ENCODE peak calls at places on chromosomes 3 and 15, in five cellular contexts. One of them, this sample, is unnamed.

GRCh38 chr15:75153084-75153483 is 48.6 kb upstream of the C15orf39 start:
- DNase-seq in NCI-H774: no peak
- DNase-seq in GM04503: no peak
- DNase-seq in NCI-H460: peak
- DNase-seq in endothelial cell of umbilical vein: peak
- DNase-seq in this sample: no peak

GRCh38 chr3:47245271-47245670 is 37.3 kb downstream of the KIF9 start:
- DNase-seq in endothelial cell of umbilical vein: no peak
- DNase-seq in NCI-H460: no peak
- DNase-seq in NCI-H774: no peak
- DNase-seq in GM04503: no peak
- DNase-seq in this sample: no peak

GRCh38 chr3:107959767-107960166 is 131.1 kb downstream of the CD47 start:
- DNase-seq in GM04503: no peak
- DNase-seq in endothelial cell of umbilical vein: peak
- DNase-seq in NCI-H774: no peak
- DNase-seq in NCI-H460: no peak
- DNase-seq in this sample: peak

GRCh38 chr3:140911822-140912221 is 29.8 kb upstream of the SLC25A36 start:
- DNase-seq in NCI-H774: peak
- DNase-seq in endothelial cell of umbilical vein: no peak
- DNase-seq in NCI-H460: no peak
- DNase-seq in GM04503: no peak
- DNase-seq in this sample: no peak

GRCh38 chr3:39090922-39091321 is 16.5 kb downstream of the GORASP1 start:
- DNase-seq in NCI-H460: no peak
- DNase-seq in NCI-H774: no peak
- DNase-seq in endothelial cell of umbilical vein: no peak
- DNase-seq in GM04503: no peak
- DNase-seq in this sample: no peak

GRCh38 chr3:172869356-172869755 is 118.8 kb downstream of the ECT2 start:
- DNase-seq in NCI-H460: no peak
- DNase-seq in GM04503: no peak
- DNase-seq in NCI-H774: no peak
- DNase-seq in endothelial cell of umbilical vein: no peak
- DNase-seq in this sample: no peak

GRCh38 chr3:24475945-24476344 is 18.7 kb downstream of the THRB start:
- DNase-seq in NCI-H774: no peak
- DNase-seq in GM04503: no peak
- DNase-seq in endothelial cell of umbilical vein: no peak
- DNase-seq in NCI-H460: no peak
- DNase-seq in this sample: no peak

GRCh38 chr15:75089781-75090734 is 66.7 kb downstream of the PPCDC start:
- DNase-seq in endothelial cell of umbilical vein: peak
- DNase-seq in NCI-H774: no peak
- DNase-seq in GM04503: no peak
- DNase-seq in NCI-H460: no peak
- DNase-seq in this sample: peak

GRCh38 chr15:38895326-38896282 is 331.0 kb upstream of the RASGRP1 start:
- DNase-seq in GM04503: peak
- DNase-seq in NCI-H774: no peak
- DNase-seq in NCI-H460: no peak
- DNase-seq in endothelial cell of umbilical vein: peak
- DNase-seq in this sample: no peak

GRCh38 chr3:100045696-100046095 is 68.6 kb downstream of the FILIP1L start:
- DNase-seq in NCI-H460: no peak
- DNase-seq in endothelial cell of umbilical vein: no peak
- DNase-seq in GM04503: peak
- DNase-seq in NCI-H774: no peak
- DNase-seq in this sample: no peak

GRCh38 chr3:188165596-188165995 is 11.6 kb downstream of the LPP start:
- DNase-seq in NCI-H774: no peak
- DNase-seq in NCI-H460: no peak
- DNase-seq in GM04503: no peak
- DNase-seq in endothelial cell of umbilical vein: no peak
- DNase-seq in this sample: no peak

GRCh38 chr15:101698314-101698713 is 26.0 kb downstream of the TARS3 start:
- DNase-seq in NCI-H774: no peak
- DNase-seq in GM04503: no peak
- DNase-seq in endothelial cell of umbilical vein: no peak
- DNase-seq in NCI-H460: no peak
- DNase-seq in this sample: no peak

GRCh38 chr3:54120657-54121403 is 1.5 kb upstream of the CACNA2D3 start:
- DNase-seq in NCI-H460: no peak
- DNase-seq in GM04503: no peak
- DNase-seq in NCI-H774: no peak
- DNase-seq in endothelial cell of umbilical vein: no peak
- DNase-seq in this sample: no peak

GRCh38 chr3:113927556-113927955 is 20.3 kb upstream of the ZDHHC23 start:
- DNase-seq in GM04503: no peak
- DNase-seq in endothelial cell of umbilical vein: no peak
- DNase-seq in NCI-H774: no peak
- DNase-seq in NCI-H460: no peak
- DNase-seq in this sample: no peak

GRCh38 chr3:197256836-197257444 is 41.5 kb downstream of the DLG1 start:
- DNase-seq in NCI-H460: peak
- DNase-seq in endothelial cell of umbilical vein: peak
- DNase-seq in GM04503: no peak
- DNase-seq in NCI-H774: no peak
- DNase-seq in this sample: peak

GRCh38 chr3:8625991-8626390 is 18.6 kb downstream of the SSUH2 start:
- DNase-seq in GM04503: no peak
- DNase-seq in endothelial cell of umbilical vein: no peak
- DNase-seq in NCI-H774: no peak
- DNase-seq in NCI-H460: no peak
- DNase-seq in this sample: no peak

GRCh38 chr3:38001456-38002081 is 11.0 kb downstream of the VILL start:
- DNase-seq in endothelial cell of umbilical vein: no peak
- DNase-seq in NCI-H460: no peak
- DNase-seq in GM04503: no peak
- DNase-seq in NCI-H774: no peak
- DNase-seq in this sample: no peak

GRCh38 chr3:116423365-116423764 is 21.9 kb downstream of the LSAMP start:
- DNase-seq in NCI-H774: no peak
- DNase-seq in GM04503: no peak
- DNase-seq in endothelial cell of umbilical vein: no peak
- DNase-seq in NCI-H460: no peak
- DNase-seq in this sample: no peak

GRCh38 chr3:164640586-164640985 is 437.7 kb downstream of the SI start:
- DNase-seq in GM04503: peak
- DNase-seq in endothelial cell of umbilical vein: no peak
- DNase-seq in NCI-H774: no peak
- DNase-seq in NCI-H460: no peak
- DNase-seq in this sample: no peak

GRCh38 chr3:157077565-157077991 is 82.4 kb downstream of the CCNL1 start:
- DNase-seq in NCI-H460: no peak
- DNase-seq in NCI-H774: no peak
- DNase-seq in endothelial cell of umbilical vein: no peak
- DNase-seq in GM04503: peak
- DNase-seq in this sample: no peak

GRCh38 chr3:50605901-50606326 is 5.7 kb downstream of the CISH start:
- DNase-seq in endothelial cell of umbilical vein: no peak
- DNase-seq in NCI-H460: no peak
- DNase-seq in NCI-H774: no peak
- DNase-seq in GM04503: no peak
- DNase-seq in this sample: no peak

GRCh38 chr15:31265090-31265870 is 61.4 kb upstream of the KLF13 start:
- DNase-seq in GM04503: no peak
- DNase-seq in NCI-H460: no peak
- DNase-seq in NCI-H774: no peak
- DNase-seq in endothelial cell of umbilical vein: no peak
- DNase-seq in this sample: no peak

GRCh38 chr15:66692808-66693596 is 9.0 kb upstream of the SMAD6 start:
- DNase-seq in NCI-H460: no peak
- DNase-seq in endothelial cell of umbilical vein: no peak
- DNase-seq in GM04503: no peak
- DNase-seq in NCI-H774: no peak
- DNase-seq in this sample: no peak

GRCh38 chr3:194738254-194739093 is 52.8 kb downstream of the FAM43A start:
- DNase-seq in NCI-H460: no peak
- DNase-seq in NCI-H774: no peak
- DNase-seq in endothelial cell of umbilical vein: peak
- DNase-seq in GM04503: peak
- DNase-seq in this sample: peak

GRCh38 chr15:93943607-93944006 is 287.8 kb upstream of the MCTP2 start:
- DNase-seq in NCI-H460: no peak
- DNase-seq in endothelial cell of umbilical vein: no peak
- DNase-seq in GM04503: no peak
- DNase-seq in NCI-H774: no peak
- DNase-seq in this sample: no peak

GRCh38 chr3:72872183-72872582 is 15.7 kb upstream of the GXYLT2 start:
- DNase-seq in NCI-H460: no peak
- DNase-seq in GM04503: peak
- DNase-seq in endothelial cell of umbilical vein: no peak
- DNase-seq in NCI-H774: no peak
- DNase-seq in this sample: no peak

GRCh38 chr3:48468329-48468731 is 21.8 kb downstream of the ATRIP start:
- DNase-seq in GM04503: no peak
- DNase-seq in NCI-H460: no peak
- DNase-seq in NCI-H774: no peak
- DNase-seq in endothelial cell of umbilical vein: no peak
- DNase-seq in this sample: no peak

GRCh38 chr15:62606376-62607164 is 436.0 kb upstream of the TPM1 start:
- DNase-seq in endothelial cell of umbilical vein: no peak
- DNase-seq in GM04503: peak
- DNase-seq in NCI-H774: no peak
- DNase-seq in NCI-H460: no peak
- DNase-seq in this sample: no peak

GRCh38 chr15:100601158-100601557 is 826 bp downstream of the LINS1 start:
- DNase-seq in GM04503: no peak
- DNase-seq in endothelial cell of umbilical vein: peak
- DNase-seq in NCI-H460: no peak
- DNase-seq in NCI-H774: no peak
- DNase-seq in this sample: no peak

GRCh38 chr3:48524970-48525369 is 21.0 kb upstream of the SHISA5 start:
- DNase-seq in endothelial cell of umbilical vein: no peak
- DNase-seq in NCI-H460: no peak
- DNase-seq in GM04503: no peak
- DNase-seq in NCI-H774: no peak
- DNase-seq in this sample: no peak

GRCh38 chr15:101063891-101064794 is 145.0 kb downstream of the LRRK1 start:
- DNase-seq in NCI-H460: no peak
- DNase-seq in NCI-H774: no peak
- DNase-seq in GM04503: no peak
- DNase-seq in endothelial cell of umbilical vein: no peak
- DNase-seq in this sample: no peak

GRCh38 chr3:123602325-123602724 is 17.5 kb upstream of the HACD2 start:
- DNase-seq in GM04503: no peak
- DNase-seq in NCI-H460: peak
- DNase-seq in NCI-H774: no peak
- DNase-seq in endothelial cell of umbilical vein: peak
- DNase-seq in this sample: peak

GRCh38 chr15:39573844-39574243 is 7.0 kb upstream of the THBS1 start:
- DNase-seq in NCI-H774: no peak
- DNase-seq in NCI-H460: no peak
- DNase-seq in GM04503: peak
- DNase-seq in endothelial cell of umbilical vein: peak
- DNase-seq in this sample: no peak